ENCODE peak calls at places on chromosomes 16 and 17, in seven cellular contexts. One of them, this sample, is unnamed.

GRCh38 chr16:632486-633335 is 1.9 kb downstream of the WFIKKN1 start:
- DNase-seq in K562: no peak
- DNase-seq in GM12878: no peak
- DNase-seq in A549: no peak
- DNase-seq in SK-N-SH: no peak
- DNase-seq in WTC11: no peak
- DNase-seq in endothelial cell of umbilical vein: no peak
- DNase-seq in this sample: no peak

GRCh38 chr17:73976676-73977521 is 226.6 kb upstream of the RPL38 start:
- DNase-seq in endothelial cell of umbilical vein: no peak
- DNase-seq in SK-N-SH: peak; percentile 61
- DNase-seq in WTC11: no peak
- DNase-seq in A549: no peak
- DNase-seq in GM12878: no peak
- DNase-seq in K562: peak; percentile 39
- DNase-seq in this sample: no peak

GRCh38 chr17:81703747-81704654 is 834 bp downstream of the MRPL12 start:
- DNase-seq in endothelial cell of umbilical vein: no peak
- DNase-seq in K562: peak; percentile 31
- DNase-seq in SK-N-SH: no peak
- DNase-seq in A549: no peak
- DNase-seq in WTC11: no peak
- DNase-seq in GM12878: no peak
- DNase-seq in this sample: peak; percentile 42

GRCh38 chr16:84526794-84527485 is 22.5 kb upstream of the MEAK7 start:
- DNase-seq in SK-N-SH: no peak
- DNase-seq in A549: no peak
- DNase-seq in endothelial cell of umbilical vein: peak; percentile 76
- DNase-seq in GM12878: no peak
- DNase-seq in WTC11: no peak
- DNase-seq in K562: no peak
- DNase-seq in this sample: no peak

GRCh38 chr16:22071352-22071923 is 20.9 kb upstream of the VWA3A start:
- DNase-seq in WTC11: no peak
- DNase-seq in SK-N-SH: no peak
- DNase-seq in A549: no peak
- DNase-seq in GM12878: no peak
- DNase-seq in K562: no peak
- DNase-seq in endothelial cell of umbilical vein: peak; percentile 25
- DNase-seq in this sample: no peak

GRCh38 chr17:65181237-65182061 is 44.3 kb downstream of the RGS9 start:
- DNase-seq in GM12878: peak; percentile 90
- DNase-seq in WTC11: no peak
- DNase-seq in SK-N-SH: no peak
- DNase-seq in A549: no peak
- DNase-seq in K562: no peak
- DNase-seq in endothelial cell of umbilical vein: no peak
- DNase-seq in this sample: peak; percentile 22

GRCh38 chr17:74350486-74350885 is 11.2 kb downstream of the BTBD17 start:
- DNase-seq in WTC11: no peak
- DNase-seq in SK-N-SH: no peak
- DNase-seq in K562: no peak
- DNase-seq in GM12878: no peak
- DNase-seq in endothelial cell of umbilical vein: no peak
- DNase-seq in A549: no peak
- DNase-seq in this sample: no peak

GRCh38 chr17:31533546-31534155 is 142.2 kb downstream of the RAB11FIP4 start:
- DNase-seq in A549: peak; percentile 79
- DNase-seq in endothelial cell of umbilical vein: peak; percentile 44
- DNase-seq in WTC11: peak; percentile 72
- DNase-seq in K562: peak; percentile 76
- DNase-seq in GM12878: no peak
- DNase-seq in SK-N-SH: peak; percentile 81
- DNase-seq in this sample: peak; percentile 70

GRCh38 chr16:57354311-57354710 is 4.3 kb upstream of the CCL22 start:
- DNase-seq in WTC11: no peak
- DNase-seq in endothelial cell of umbilical vein: no peak
- DNase-seq in GM12878: no peak
- DNase-seq in SK-N-SH: no peak
- DNase-seq in A549: no peak
- DNase-seq in K562: no peak
- DNase-seq in this sample: no peak

GRCh38 chr16:46947900-46948547 is 25.4 kb downstream of the DNAJA2 start:
- DNase-seq in GM12878: peak; percentile 32
- DNase-seq in endothelial cell of umbilical vein: peak; percentile 46
- DNase-seq in WTC11: peak; percentile 24
- DNase-seq in A549: peak; percentile 38
- DNase-seq in K562: peak; percentile 45
- DNase-seq in SK-N-SH: peak; percentile 65
- DNase-seq in this sample: peak; percentile 72

GRCh38 chr16:82344157-82344556 is 174.1 kb upstream of the MPHOSPH6 start:
- DNase-seq in K562: no peak
- DNase-seq in WTC11: peak; percentile 27
- DNase-seq in GM12878: no peak
- DNase-seq in endothelial cell of umbilical vein: no peak
- DNase-seq in A549: no peak
- DNase-seq in SK-N-SH: no peak
- DNase-seq in this sample: peak; percentile 22

GRCh38 chr17:2102931-2103398 is 48.1 kb downstream of the HIC1 start:
- DNase-seq in GM12878: no peak
- DNase-seq in endothelial cell of umbilical vein: no peak
- DNase-seq in K562: no peak
- DNase-seq in WTC11: no peak
- DNase-seq in SK-N-SH: no peak
- DNase-seq in A549: no peak
- DNase-seq in this sample: no peak

GRCh38 chr16:27218756-27219155 is 15.4 kb downstream of the KDM8 start:
- DNase-seq in GM12878: no peak
- DNase-seq in endothelial cell of umbilical vein: no peak
- DNase-seq in WTC11: no peak
- DNase-seq in K562: no peak
- DNase-seq in A549: no peak
- DNase-seq in SK-N-SH: no peak
- DNase-seq in this sample: no peak

GRCh38 chr17:29625037-29625750 is 2.5 kb upstream of the CORO6 start:
- DNase-seq in K562: no peak
- DNase-seq in GM12878: no peak
- DNase-seq in SK-N-SH: peak; percentile 66
- DNase-seq in endothelial cell of umbilical vein: no peak
- DNase-seq in WTC11: no peak
- DNase-seq in A549: no peak
- DNase-seq in this sample: no peak

GRCh38 chr17:79927688-79928501 is 88.7 kb upstream of the CBX4 start:
- DNase-seq in GM12878: no peak
- DNase-seq in K562: no peak
- DNase-seq in A549: no peak
- DNase-seq in endothelial cell of umbilical vein: no peak
- DNase-seq in WTC11: no peak
- DNase-seq in SK-N-SH: no peak
- DNase-seq in this sample: no peak

GRCh38 chr17:79927136-79927661 is 88.0 kb upstream of the CBX4 start:
- DNase-seq in endothelial cell of umbilical vein: no peak
- DNase-seq in K562: no peak
- DNase-seq in A549: no peak
- DNase-seq in SK-N-SH: no peak
- DNase-seq in WTC11: no peak
- DNase-seq in GM12878: no peak
- DNase-seq in this sample: no peak

GRCh38 chr17:79926002-79926307 is 86.7 kb upstream of the CBX4 start:
- DNase-seq in WTC11: no peak
- DNase-seq in K562: no peak
- DNase-seq in endothelial cell of umbilical vein: no peak
- DNase-seq in SK-N-SH: no peak
- DNase-seq in GM12878: no peak
- DNase-seq in A549: no peak
- DNase-seq in this sample: no peak

GRCh38 chr17:79925242-79925957 is 86.2 kb upstream of the CBX4 start:
- DNase-seq in endothelial cell of umbilical vein: no peak
- DNase-seq in GM12878: no peak
- DNase-seq in SK-N-SH: no peak
- DNase-seq in K562: no peak
- DNase-seq in A549: peak; percentile 72
- DNase-seq in WTC11: no peak
- DNase-seq in this sample: no peak

GRCh38 chr17:79926308-79927135 is 87.3 kb upstream of the CBX4 start:
- DNase-seq in K562: no peak
- DNase-seq in SK-N-SH: no peak
- DNase-seq in A549: no peak
- DNase-seq in endothelial cell of umbilical vein: no peak
- DNase-seq in WTC11: no peak
- DNase-seq in GM12878: no peak
- DNase-seq in this sample: no peak
- TF ChIP-seq MAX in K562: no peak
- TF ChIP-seq MAX in SK-N-SH: no peak
- TF ChIP-seq MAX in A549: no peak
- TF ChIP-seq MAX in endothelial cell of umbilical vein: no peak
- TF ChIP-seq MAX in WTC11: no peak
- TF ChIP-seq MAX in GM12878: no peak
- TF ChIP-seq MAX in this sample: no peak

DNA sequence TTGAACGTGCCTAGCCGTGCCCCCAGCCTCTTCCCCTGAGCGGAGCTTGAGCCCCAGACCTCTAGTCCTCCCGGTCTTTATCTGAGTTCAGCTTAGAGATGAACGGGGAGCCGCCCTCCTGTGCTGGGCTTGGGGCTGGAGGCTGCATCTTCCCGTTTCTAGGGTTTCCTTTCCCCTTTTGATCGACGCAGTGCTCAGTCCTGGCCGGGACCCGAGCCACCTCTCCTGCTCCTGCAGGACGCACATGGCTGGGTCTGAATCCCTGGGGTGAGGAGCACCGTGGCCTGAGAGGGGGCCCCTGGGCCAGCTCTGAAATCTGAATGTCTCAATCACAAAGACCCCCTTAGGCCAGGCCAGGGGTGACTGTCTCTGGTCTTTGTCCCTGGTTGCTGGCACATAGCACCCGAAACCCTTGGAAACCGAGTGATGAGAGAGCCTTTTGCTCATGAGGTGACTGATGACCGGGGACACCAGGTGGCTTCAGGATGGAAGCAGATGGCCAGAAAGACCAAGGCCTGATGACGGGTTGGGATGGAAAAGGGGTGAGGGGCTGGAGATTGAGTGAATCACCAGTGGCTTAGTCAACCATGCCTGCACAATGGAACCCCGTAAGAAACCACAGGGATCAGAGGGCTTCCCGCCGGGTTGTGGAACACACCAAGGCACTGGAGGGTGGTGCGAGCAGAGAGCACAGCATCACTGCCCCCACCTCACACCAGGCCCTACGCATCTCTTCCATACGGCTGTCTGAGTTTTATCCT is 745 bp downstream of the GAA start:
- DNase-seq in WTC11: no peak
- DNase-seq in A549: peak; percentile 38
- DNase-seq in GM12878: no peak
- DNase-seq in endothelial cell of umbilical vein: peak; percentile 35
- DNase-seq in K562: peak; percentile 56
- DNase-seq in SK-N-SH: peak; percentile 74
- DNase-seq in this sample: peak; percentile 56
- TF ChIP-seq MAX in WTC11: no peak
- TF ChIP-seq MAX in A549: no peak
- TF ChIP-seq MAX in GM12878: no peak
- TF ChIP-seq MAX in endothelial cell of umbilical vein: no peak
- TF ChIP-seq MAX in K562: no peak
- TF ChIP-seq MAX in SK-N-SH: peak; percentile 39
- TF ChIP-seq MAX in this sample: peak; percentile 26

GRCh38 chr17:34645636-34646035 is 66.3 kb downstream of the TMEM132E start:
- DNase-seq in GM12878: no peak
- DNase-seq in A549: no peak
- DNase-seq in SK-N-SH: peak; percentile 79
- DNase-seq in endothelial cell of umbilical vein: no peak
- DNase-seq in WTC11: no peak
- DNase-seq in K562: peak; percentile 20
- DNase-seq in this sample: no peak
- TF ChIP-seq MAX in GM12878: no peak
- TF ChIP-seq MAX in A549: no peak
- TF ChIP-seq MAX in SK-N-SH: no peak
- TF ChIP-seq MAX in endothelial cell of umbilical vein: no peak
- TF ChIP-seq MAX in WTC11: no peak
- TF ChIP-seq MAX in K562: no peak
- TF ChIP-seq MAX in this sample: no peak

DNA sequence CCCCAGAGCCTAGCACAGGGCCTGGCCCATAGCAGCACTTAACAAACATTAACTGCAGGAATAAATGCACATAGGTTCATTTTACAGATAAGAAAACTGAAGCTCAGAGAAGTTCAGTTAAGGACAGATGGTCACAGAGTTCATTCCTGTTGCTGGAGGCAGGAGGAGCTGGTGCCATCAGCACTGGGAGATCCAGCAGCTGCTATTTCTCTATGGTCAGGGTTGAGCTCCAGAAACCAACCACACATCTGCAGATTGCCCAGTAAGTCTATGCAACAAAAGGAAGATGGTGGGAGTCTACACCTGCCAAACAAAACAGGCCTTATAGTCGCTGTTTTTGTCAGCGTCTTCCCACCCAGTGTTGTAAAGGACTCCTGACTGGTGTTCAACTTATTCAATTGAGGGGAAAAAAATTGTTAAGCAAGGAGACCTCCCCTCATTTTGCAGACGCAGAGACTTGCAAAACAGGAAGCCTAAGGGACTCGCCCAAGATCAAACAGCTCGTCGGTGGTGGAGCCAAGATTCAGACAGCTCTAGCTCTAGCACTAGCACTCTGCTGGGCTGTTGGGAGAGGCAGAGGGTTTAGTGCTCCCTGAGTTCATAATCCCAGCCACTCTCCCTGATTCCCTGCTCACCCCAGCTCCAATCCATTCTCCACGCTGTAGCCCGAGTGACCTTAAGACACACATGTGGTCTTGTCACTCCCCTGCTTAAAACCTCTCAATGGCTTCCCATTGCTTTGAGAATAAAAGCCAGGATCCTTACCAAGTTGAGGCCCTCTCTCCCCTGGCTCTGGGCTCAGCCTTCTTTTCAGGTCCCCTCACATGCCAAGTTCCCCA is 9.0 kb downstream of the NOG start:
- DNase-seq in SK-N-SH: no peak
- DNase-seq in A549: no peak
- DNase-seq in endothelial cell of umbilical vein: no peak
- DNase-seq in K562: no peak
- DNase-seq in GM12878: no peak
- DNase-seq in WTC11: no peak
- DNase-seq in this sample: peak; percentile 79
- TF ChIP-seq MAX in SK-N-SH: no peak
- TF ChIP-seq MAX in A549: no peak
- TF ChIP-seq MAX in endothelial cell of umbilical vein: no peak
- TF ChIP-seq MAX in K562: no peak
- TF ChIP-seq MAX in GM12878: no peak
- TF ChIP-seq MAX in WTC11: no peak
- TF ChIP-seq MAX in this sample: peak; percentile 4